ENCODE peak calls at places on chromosomes 5 and 9, in five cellular contexts. P, K, X, N and S are unnamed samples.

GRCh38 chr9:134187821-134188420 is 23.6 kb upstream of the RNU6ATAC start:
- DNase-seq in X (no peak), N (no peak), P (no peak), K (no peak), S (no peak)

GRCh38 chr9:137380606-137381005 is 42.4 kb downstream of the EXD3 start:
- DNase-seq in X (no peak), K (no peak), N (no peak), P (no peak), S (no peak)

GRCh38 chr9:16515207-16515606 is 355.3 kb downstream of the BNC2 start:
- DNase-seq in P (no peak), N (no peak), X (peak; percentile 46), K (no peak), S (no peak)

GRCh38 chr5:132785355-132785754 is 8.3 kb upstream of the SEPTIN8 start:
- DNase-seq in N (no peak), P (no peak), K (no peak), X (no peak), S (no peak)

GRCh38 chr9:93699650-93700049 is 123.3 kb downstream of the PHF2 start:
- DNase-seq in K (no peak), N (no peak), X (no peak), P (no peak), S (no peak)

GRCh38 chr5:169429044-169429443 is 128.1 kb upstream of the SLIT3 start:
- DNase-seq in K (no peak), P (peak; percentile 9), X (no peak), N (no peak), S (no peak)

GRCh38 chr9:109722007-109722406 is 58.0 kb upstream of the PALM2AKAP2 start:
- DNase-seq in K (no peak), P (no peak), N (no peak), X (no peak), S (no peak)

GRCh38 chr9:135802876-135803419 is 101.0 kb downstream of the KCNT1 start:
- DNase-seq in K (no peak), X (no peak), P (no peak), N (no peak), S (no peak)

GRCh38 chr5:34563951-34564705 is 92.0 kb upstream of the RAI14 start:
- DNase-seq in X (no peak), P (no peak), K (no peak), N (no peak), S (no peak)

GRCh38 chr5:137563646-137564474 is 64.7 kb upstream of the SPOCK1 start:
- DNase-seq in K (no peak), N (peak; percentile 50), P (peak; percentile 99), X (no peak), S (no peak)